ENCODE peak calls at places on chromosomes 11 and 22, in ten cellular contexts. One of them, this sample, is unnamed.

GRCh38 chr11:112795142-112795815 is 165.9 kb upstream of the NCAM1 start:
- DNase-seq in fibroblast of lung: peak
- DNase-seq in heart right ventricle: no peak
- DNase-seq in WTC11: peak
- DNase-seq in HFFc6: peak
- DNase-seq in choroid plexus epithelial cell: peak
- DNase-seq in BJ: no peak
- DNase-seq in astrocyte of the spinal cord: peak
- DNase-seq in breast epithelium: no peak
- DNase-seq in GM13977: peak
- DNase-seq in this sample: peak

GRCh38 chr11:8754241-8754640 is 71.6 kb downstream of the RPL27A start:
- DNase-seq in WTC11: no peak
- DNase-seq in fibroblast of lung: peak
- DNase-seq in GM13977: no peak
- DNase-seq in astrocyte of the spinal cord: no peak
- DNase-seq in HFFc6: no peak
- DNase-seq in choroid plexus epithelial cell: no peak
- DNase-seq in breast epithelium: no peak
- DNase-seq in heart right ventricle: no peak
- DNase-seq in BJ: no peak
- DNase-seq in this sample: no peak

GRCh38 chr11:61966673-61967176 is 709 bp downstream of the FTH1 start:
- DNase-seq in HFFc6: peak
- DNase-seq in BJ: no peak
- DNase-seq in GM13977: no peak
- DNase-seq in breast epithelium: peak
- DNase-seq in choroid plexus epithelial cell: peak
- DNase-seq in fibroblast of lung: no peak
- DNase-seq in heart right ventricle: no peak
- DNase-seq in astrocyte of the spinal cord: peak
- DNase-seq in WTC11: no peak
- DNase-seq in this sample: peak

GRCh38 chr11:121141051-121141450 is 40.0 kb downstream of the TECTA start:
- DNase-seq in choroid plexus epithelial cell: no peak
- DNase-seq in WTC11: no peak
- DNase-seq in astrocyte of the spinal cord: no peak
- DNase-seq in breast epithelium: no peak
- DNase-seq in GM13977: no peak
- DNase-seq in HFFc6: no peak
- DNase-seq in heart right ventricle: no peak
- DNase-seq in fibroblast of lung: no peak
- DNase-seq in BJ: no peak
- DNase-seq in this sample: no peak

GRCh38 chr11:36073411-36074203 is 129.7 kb downstream of the LDLRAD3 start:
- DNase-seq in heart right ventricle: peak
- DNase-seq in WTC11: no peak
- DNase-seq in HFFc6: peak
- DNase-seq in GM13977: no peak
- DNase-seq in BJ: no peak
- DNase-seq in choroid plexus epithelial cell: peak
- DNase-seq in breast epithelium: no peak
- DNase-seq in astrocyte of the spinal cord: peak
- DNase-seq in fibroblast of lung: peak
- DNase-seq in this sample: no peak

GRCh38 chr11:113269096-113269495 is 45.3 kb upstream of the TTC12 start:
- DNase-seq in astrocyte of the spinal cord: no peak
- DNase-seq in breast epithelium: no peak
- DNase-seq in BJ: no peak
- DNase-seq in GM13977: no peak
- DNase-seq in choroid plexus epithelial cell: no peak
- DNase-seq in fibroblast of lung: no peak
- DNase-seq in WTC11: no peak
- DNase-seq in heart right ventricle: no peak
- DNase-seq in HFFc6: no peak
- DNase-seq in this sample: no peak

GRCh38 chr11:8098879-8099278 is 17.9 kb downstream of the TUB start:
- DNase-seq in WTC11: no peak
- DNase-seq in fibroblast of lung: no peak
- DNase-seq in GM13977: no peak
- DNase-seq in astrocyte of the spinal cord: no peak
- DNase-seq in BJ: no peak
- DNase-seq in breast epithelium: no peak
- DNase-seq in heart right ventricle: no peak
- DNase-seq in HFFc6: peak
- DNase-seq in choroid plexus epithelial cell: peak
- DNase-seq in this sample: no peak

GRCh38 chr11:45444796-45445195 is 158.7 kb upstream of the SYT13 start:
- DNase-seq in astrocyte of the spinal cord: no peak
- DNase-seq in breast epithelium: no peak
- DNase-seq in GM13977: no peak
- DNase-seq in choroid plexus epithelial cell: no peak
- DNase-seq in fibroblast of lung: no peak
- DNase-seq in HFFc6: no peak
- DNase-seq in WTC11: no peak
- DNase-seq in BJ: no peak
- DNase-seq in heart right ventricle: no peak
- DNase-seq in this sample: no peak

GRCh38 chr22:48560836-48561235 is 1266.8 kb downstream of the BRD1 start:
- DNase-seq in choroid plexus epithelial cell: no peak
- DNase-seq in heart right ventricle: no peak
- DNase-seq in astrocyte of the spinal cord: no peak
- DNase-seq in breast epithelium: no peak
- DNase-seq in WTC11: no peak
- DNase-seq in HFFc6: no peak
- DNase-seq in BJ: no peak
- DNase-seq in GM13977: no peak
- DNase-seq in fibroblast of lung: no peak
- DNase-seq in this sample: no peak

GRCh38 chr11:134229131-134229790 is 4.8 kb downstream of the VPS26B start:
- DNase-seq in astrocyte of the spinal cord: peak
- DNase-seq in BJ: no peak
- DNase-seq in heart right ventricle: no peak
- DNase-seq in choroid plexus epithelial cell: no peak
- DNase-seq in HFFc6: peak
- DNase-seq in fibroblast of lung: no peak
- DNase-seq in WTC11: no peak
- DNase-seq in breast epithelium: no peak
- DNase-seq in GM13977: no peak
- DNase-seq in this sample: no peak

GRCh38 chr22:44884968-44885805 is 124.6 kb downstream of the PHF21B start:
- DNase-seq in HFFc6: no peak
- DNase-seq in fibroblast of lung: no peak
- DNase-seq in astrocyte of the spinal cord: no peak
- DNase-seq in GM13977: no peak
- DNase-seq in BJ: no peak
- DNase-seq in choroid plexus epithelial cell: no peak
- DNase-seq in WTC11: no peak
- DNase-seq in heart right ventricle: no peak
- DNase-seq in breast epithelium: peak
- DNase-seq in this sample: no peak

GRCh38 chr22:42805998-42806481 is 51.0 kb downstream of the ARFGAP3 start:
- DNase-seq in breast epithelium: peak
- DNase-seq in choroid plexus epithelial cell: no peak
- DNase-seq in heart right ventricle: no peak
- DNase-seq in HFFc6: no peak
- DNase-seq in astrocyte of the spinal cord: peak
- DNase-seq in BJ: no peak
- DNase-seq in fibroblast of lung: no peak
- DNase-seq in WTC11: no peak
- DNase-seq in GM13977: no peak
- DNase-seq in this sample: no peak

GRCh38 chr22:48640890-48641771 is 1186.5 kb downstream of the BRD1 start:
- DNase-seq in choroid plexus epithelial cell: no peak
- DNase-seq in HFFc6: no peak
- DNase-seq in GM13977: no peak
- DNase-seq in heart right ventricle: peak
- DNase-seq in breast epithelium: no peak
- DNase-seq in fibroblast of lung: no peak
- DNase-seq in astrocyte of the spinal cord: no peak
- DNase-seq in WTC11: no peak
- DNase-seq in BJ: no peak
- DNase-seq in this sample: no peak

GRCh38 chr11:66489636-66490035 is 9.4 kb downstream of the DPP3 start:
- DNase-seq in WTC11: no peak
- DNase-seq in breast epithelium: no peak
- DNase-seq in choroid plexus epithelial cell: no peak
- DNase-seq in heart right ventricle: no peak
- DNase-seq in BJ: no peak
- DNase-seq in GM13977: no peak
- DNase-seq in astrocyte of the spinal cord: no peak
- DNase-seq in HFFc6: no peak
- DNase-seq in fibroblast of lung: no peak
- DNase-seq in this sample: no peak

GRCh38 chr11:66493124-66493523 is 12.9 kb downstream of the DPP3 start:
- DNase-seq in astrocyte of the spinal cord: no peak
- DNase-seq in breast epithelium: no peak
- DNase-seq in fibroblast of lung: no peak
- DNase-seq in GM13977: no peak
- DNase-seq in HFFc6: no peak
- DNase-seq in BJ: no peak
- DNase-seq in heart right ventricle: no peak
- DNase-seq in choroid plexus epithelial cell: no peak
- DNase-seq in WTC11: no peak
- DNase-seq in this sample: no peak

GRCh38 chr11:66492161-66492865 is 12.1 kb downstream of the DPP3 start:
- DNase-seq in fibroblast of lung: no peak
- DNase-seq in heart right ventricle: no peak
- DNase-seq in HFFc6: no peak
- DNase-seq in choroid plexus epithelial cell: peak
- DNase-seq in BJ: no peak
- DNase-seq in astrocyte of the spinal cord: peak
- DNase-seq in breast epithelium: no peak
- DNase-seq in WTC11: no peak
- DNase-seq in GM13977: no peak
- DNase-seq in this sample: no peak

GRCh38 chr11:66488957-66489356 is 8.7 kb downstream of the DPP3 start:
- DNase-seq in fibroblast of lung: no peak
- DNase-seq in heart right ventricle: no peak
- DNase-seq in breast epithelium: no peak
- DNase-seq in choroid plexus epithelial cell: no peak
- DNase-seq in astrocyte of the spinal cord: no peak
- DNase-seq in HFFc6: no peak
- DNase-seq in WTC11: no peak
- DNase-seq in BJ: no peak
- DNase-seq in GM13977: no peak
- DNase-seq in this sample: no peak

GRCh38 chr11:66491315-66491935 is 11.2 kb downstream of the DPP3 start:
- DNase-seq in BJ: no peak
- DNase-seq in choroid plexus epithelial cell: no peak
- DNase-seq in GM13977: no peak
- DNase-seq in heart right ventricle: no peak
- DNase-seq in WTC11: peak
- DNase-seq in HFFc6: no peak
- DNase-seq in breast epithelium: no peak
- DNase-seq in astrocyte of the spinal cord: no peak
- DNase-seq in fibroblast of lung: no peak
- DNase-seq in this sample: peak
- TF ChIP-seq CTCF in BJ: peak
- TF ChIP-seq CTCF in choroid plexus epithelial cell: peak
- TF ChIP-seq CTCF in GM13977: peak
- TF ChIP-seq CTCF in heart right ventricle: no peak
- TF ChIP-seq CTCF in WTC11: peak
- TF ChIP-seq CTCF in HFFc6: peak
- TF ChIP-seq CTCF in breast epithelium: no peak
- TF ChIP-seq CTCF in astrocyte of the spinal cord: peak
- TF ChIP-seq CTCF in fibroblast of lung: peak
- TF ChIP-seq CTCF in this sample: peak

GRCh38 chr11:127791844-127792243 is 791.3 kb upstream of the KIRREL3 start:
- DNase-seq in choroid plexus epithelial cell: no peak
- DNase-seq in heart right ventricle: no peak
- DNase-seq in WTC11: peak
- DNase-seq in HFFc6: no peak
- DNase-seq in BJ: no peak
- DNase-seq in GM13977: no peak
- DNase-seq in astrocyte of the spinal cord: no peak
- DNase-seq in breast epithelium: no peak
- DNase-seq in fibroblast of lung: no peak
- DNase-seq in this sample: no peak
- TF ChIP-seq CTCF in choroid plexus epithelial cell: no peak
- TF ChIP-seq CTCF in heart right ventricle: no peak
- TF ChIP-seq CTCF in WTC11: no peak
- TF ChIP-seq CTCF in HFFc6: no peak
- TF ChIP-seq CTCF in BJ: no peak
- TF ChIP-seq CTCF in GM13977: no peak
- TF ChIP-seq CTCF in astrocyte of the spinal cord: no peak
- TF ChIP-seq CTCF in breast epithelium: no peak
- TF ChIP-seq CTCF in fibroblast of lung: no peak
- TF ChIP-seq CTCF in this sample: no peak

GRCh38 chr11:6799402-6799801 is at the start of gene OR6A2:
- DNase-seq in heart right ventricle: no peak
- DNase-seq in astrocyte of the spinal cord: no peak
- DNase-seq in choroid plexus epithelial cell: peak
- DNase-seq in fibroblast of lung: no peak
- DNase-seq in breast epithelium: no peak
- DNase-seq in BJ: no peak
- DNase-seq in HFFc6: peak
- DNase-seq in GM13977: no peak
- DNase-seq in WTC11: no peak
- DNase-seq in this sample: no peak

GRCh38 chr11:6794637-6795036 is 4.9 kb downstream of the OR6A2 start:
- DNase-seq in WTC11: no peak
- DNase-seq in BJ: no peak
- DNase-seq in choroid plexus epithelial cell: no peak
- DNase-seq in heart right ventricle: no peak
- DNase-seq in breast epithelium: no peak
- DNase-seq in astrocyte of the spinal cord: no peak
- DNase-seq in HFFc6: no peak
- DNase-seq in GM13977: no peak
- DNase-seq in fibroblast of lung: no peak
- DNase-seq in this sample: no peak
- TF ChIP-seq CTCF in WTC11: no peak
- TF ChIP-seq CTCF in BJ: no peak
- TF ChIP-seq CTCF in choroid plexus epithelial cell: no peak
- TF ChIP-seq CTCF in heart right ventricle: no peak
- TF ChIP-seq CTCF in breast epithelium: no peak
- TF ChIP-seq CTCF in astrocyte of the spinal cord: no peak
- TF ChIP-seq CTCF in HFFc6: no peak
- TF ChIP-seq CTCF in GM13977: no peak
- TF ChIP-seq CTCF in fibroblast of lung: no peak
- TF ChIP-seq CTCF in this sample: no peak

DNA sequence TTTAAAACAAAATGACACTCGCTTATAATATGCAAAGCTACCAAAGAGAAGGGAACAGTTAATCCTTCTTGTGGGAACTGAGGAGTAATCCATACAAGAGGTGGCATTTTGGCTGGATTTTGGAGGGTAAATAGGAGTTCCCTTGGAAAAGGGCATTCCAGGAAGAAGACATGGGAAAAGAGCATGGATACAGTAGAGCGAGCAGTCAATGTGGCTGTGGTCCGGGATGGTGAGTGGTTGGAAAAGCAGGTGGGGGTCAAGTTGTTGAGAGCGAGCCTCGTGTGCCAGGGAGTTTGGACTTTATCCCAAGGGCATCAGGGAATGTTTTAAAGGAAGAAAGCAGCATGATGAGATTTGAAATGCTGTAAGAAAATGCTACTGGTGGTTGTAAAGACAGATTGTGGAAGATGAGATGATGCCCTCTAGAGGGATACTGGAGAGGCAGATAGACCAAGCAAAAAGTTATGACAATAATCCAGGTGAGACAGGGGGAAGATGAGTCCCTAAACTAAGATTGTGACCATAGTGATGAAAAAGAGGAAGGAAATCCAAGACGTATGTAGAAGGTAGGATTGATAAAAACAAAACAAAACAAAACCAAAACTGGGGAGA is 3.8 kb upstream of the MMP7 start:
- DNase-seq in BJ: no peak
- DNase-seq in fibroblast of lung: no peak
- DNase-seq in GM13977: peak
- DNase-seq in WTC11: no peak
- DNase-seq in breast epithelium: no peak
- DNase-seq in choroid plexus epithelial cell: peak
- DNase-seq in HFFc6: no peak
- DNase-seq in heart right ventricle: no peak
- DNase-seq in astrocyte of the spinal cord: no peak
- DNase-seq in this sample: no peak
- TF ChIP-seq CTCF in BJ: peak
- TF ChIP-seq CTCF in fibroblast of lung: peak
- TF ChIP-seq CTCF in GM13977: peak
- TF ChIP-seq CTCF in WTC11: no peak
- TF ChIP-seq CTCF in breast epithelium: no peak
- TF ChIP-seq CTCF in choroid plexus epithelial cell: peak
- TF ChIP-seq CTCF in HFFc6: peak
- TF ChIP-seq CTCF in heart right ventricle: no peak
- TF ChIP-seq CTCF in astrocyte of the spinal cord: peak
- TF ChIP-seq CTCF in this sample: no peak